ENCODE peak calls at places on chromosomes 16 and 17, in six cellular contexts. W is GM12865, O is tibial nerve, P is MM.1S, R is AG04450, A is fibroblast of mammary gland. T is an unnamed sample.

GRCh38 chr16:4090476-4090875 is 25.8 kb downstream of the ADCY9 start:
- DNase-seq in A (no peak), O (peak; percentile 30), R (no peak), P (no peak), W (no peak), T (no peak)

GRCh38 chr17:71764507-71764906 is 356.3 kb upstream of the SOX9 start:
- DNase-seq in O (no peak), P (no peak), W (peak; percentile 69), A (no peak), R (no peak), T (peak; percentile 2)

GRCh38 chr17:46995841-46996571 is 17.0 kb upstream of the RPRML start:
- DNase-seq in A (peak; percentile 58), O (no peak), R (no peak), P (no peak), W (no peak), T (no peak)

GRCh38 chr17:18235743-18236256 is 10.4 kb downstream of the LLGL1 start:
- DNase-seq in A (peak; percentile 65), W (no peak), P (no peak), R (no peak), O (no peak), T (no peak)

GRCh38 chr16:28981517-28981916 is 3.3 kb upstream of the LAT start:
- DNase-seq in O (no peak), A (peak; percentile 22), R (no peak), W (peak; percentile 55), P (peak; percentile 39), T (peak; percentile 50)

GRCh38 chr17:67376509-67376891 is 581 bp upstream of the PITPNC1 start:
- DNase-seq in W (peak; percentile 34), O (peak; percentile 26), A (peak; percentile 76), P (peak; percentile 50), R (no peak), T (peak; percentile 38)

GRCh38 chr17:31533546-31534155 is 142.2 kb downstream of the RAB11FIP4 start:
- DNase-seq in O (no peak), P (no peak), R (peak; percentile 64), W (no peak), A (peak; percentile 81), T (no peak)

GRCh38 chr17:50689956-50690886 is 17.5 kb downstream of the ANKRD40 start:
- DNase-seq in P (no peak), R (no peak), W (no peak), O (no peak), A (no peak), T (no peak)

GRCh38 chr17:31388770-31389672 is 2.5 kb upstream of the RAB11FIP4 start:
- DNase-seq in O (no peak), W (peak; percentile 33), R (no peak), P (peak; percentile 35), A (no peak), T (peak; percentile 69)

GRCh38 chr17:57861737-57862409 is 12.0 kb upstream of the MRPS23 start:
- DNase-seq in P (no peak), A (peak; percentile 51), W (no peak), R (no peak), O (peak; percentile 53), T (no peak)

GRCh38 chr16:50320310-50320709 is 48.5 kb downstream of the BRD7 start:
- DNase-seq in P (no peak), A (no peak), O (no peak), W (no peak), R (no peak), T (no peak)

GRCh38 chr17:82105882-82106696 is 8.1 kb upstream of the FASN start:
- DNase-seq in P (peak; percentile 86), A (no peak), O (no peak), R (no peak), W (peak; percentile 91), T (peak; percentile 93)

GRCh38 chr17:19307521-19307920 is 55.0 kb downstream of the B9D1 start:
- DNase-seq in P (no peak), R (no peak), O (no peak), A (no peak), W (no peak), T (no peak)
- TF ChIP-seq CTCF in P (no peak), R (no peak), O (no peak), A (no peak), W (no peak), T (no peak)

GRCh38 chr16:74725641-74726040 is 25.0 kb upstream of the MLKL start:
- DNase-seq in R (no peak), A (no peak), W (no peak), O (no peak), P (no peak), T (no peak)

GRCh38 chr16:74724820-74725549 is 24.3 kb upstream of the MLKL start:
- DNase-seq in R (peak; percentile 44), W (no peak), A (peak; percentile 29), O (no peak), P (no peak), T (no peak)

GRCh38 chr16:74726056-74726455 is 25.4 kb upstream of the MLKL start:
- DNase-seq in P (no peak), O (no peak), A (no peak), R (no peak), W (no peak), T (no peak)

GRCh38 chr16:74727903-74728302 is 27.2 kb upstream of the MLKL start:
- DNase-seq in W (no peak), R (no peak), O (no peak), P (no peak), A (no peak), T (no peak)

DNA sequence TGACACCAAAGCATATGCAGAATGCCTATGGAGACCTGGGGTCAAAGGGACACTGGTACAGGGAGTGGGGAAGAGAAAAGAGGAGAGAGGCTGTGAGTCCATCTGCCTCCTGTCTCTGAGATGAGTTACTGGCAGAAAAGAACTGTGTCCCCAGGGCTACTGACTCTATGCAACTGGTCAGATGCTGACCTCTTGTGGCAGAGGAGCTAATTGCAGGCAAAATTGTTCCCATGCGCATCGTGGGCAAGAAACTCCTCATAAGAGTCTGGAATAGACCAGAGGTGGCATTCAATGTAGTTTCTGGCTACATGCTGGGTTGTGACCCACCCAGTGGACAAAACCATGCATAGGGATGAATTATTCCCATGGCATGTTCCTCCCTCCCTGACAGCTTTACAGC is 26.1 kb upstream of the MLKL start:
- DNase-seq in R (no peak), A (peak; percentile 40), W (peak; percentile 63), O (no peak), P (peak; percentile 18), T (no peak)
- TF ChIP-seq CTCF in R (peak; percentile 55), A (peak; percentile 61), W (peak; percentile 58), O (no peak), P (peak; percentile 55), T (peak; percentile 21)

GRCh38 chr16:69481901-69482341 is 57.5 kb downstream of the CYB5B start:
- DNase-seq in R (no peak), P (no peak), O (peak; percentile 73), A (peak; percentile 82), W (no peak), T (no peak)
- TF ChIP-seq CTCF in R (no peak), P (no peak), O (no peak), A (no peak), W (no peak), T (no peak)

GRCh38 chr17:80502578-80502877 is 26.1 kb upstream of the NPTX1 start:
- DNase-seq in O (no peak), A (no peak), R (no peak), P (no peak), W (no peak), T (no peak)
- TF ChIP-seq CTCF in O (no peak), A (no peak), R (no peak), P (no peak), W (no peak), T (no peak)

GRCh38 chr17:79835470-79835899 is 3.8 kb downstream of the CBX4 start:
- DNase-seq in W (no peak), P (no peak), R (no peak), A (no peak), O (no peak), T (no peak)
- TF ChIP-seq CTCF in W (no peak), P (no peak), R (no peak), A (no peak), O (no peak), T (no peak)

GRCh38 chr16:58230259-58230658 is 32.4 kb upstream of the CSNK2A2 start:
- DNase-seq in A (no peak), R (no peak), P (no peak), W (no peak), O (no peak), T (no peak)
- TF ChIP-seq CTCF in A (no peak), R (no peak), P (no peak), W (no peak), O (no peak), T (no peak)

GRCh38 chr16:10013364-10013763 is 168.9 kb downstream of the GRIN2A start:
- DNase-seq in O (no peak), W (no peak), R (no peak), P (no peak), A (no peak), T (no peak)
- TF ChIP-seq CTCF in O (no peak), W (no peak), R (no peak), P (no peak), A (no peak), T (no peak)

GRCh38 chr16:53734908-53735307 is 31.0 kb downstream of the FTO start:
- DNase-seq in P (no peak), O (no peak), W (no peak), R (no peak), A (no peak), T (no peak)

GRCh38 chr16:53737563-53737962 is 33.6 kb downstream of the FTO start:
- DNase-seq in W (no peak), O (no peak), R (no peak), P (no peak), A (no peak), T (no peak)

GRCh38 chr16:53732296-53732929 is 28.5 kb downstream of the FTO start:
- DNase-seq in A (no peak), O (no peak), P (no peak), R (no peak), W (no peak), T (no peak)

GRCh38 chr16:53740476-53740875 is 36.5 kb downstream of the FTO start:
- DNase-seq in W (no peak), O (no peak), P (no peak), R (no peak), A (no peak), T (no peak)

GRCh38 chr16:53736297-53736696 is 32.3 kb downstream of the FTO start:
- DNase-seq in A (no peak), W (no peak), O (no peak), R (no peak), P (no peak), T (no peak)
- TF ChIP-seq CTCF in A (no peak), W (no peak), O (no peak), R (no peak), P (no peak), T (no peak)

GRCh38 chr16:30010817-30011504 is at the start of gene DOC2A:
- DNase-seq in O (no peak), A (no peak), W (no peak), P (no peak), R (no peak), T (peak; percentile 68)
- TF ChIP-seq CTCF in O (no peak), A (no peak), W (no peak), P (no peak), R (no peak), T (no peak)

GRCh38 chr17:75487351-75488070 is 27.8 kb downstream of the CASKIN2 start:
- DNase-seq in P (no peak), A (no peak), W (peak; percentile 61), O (no peak), R (no peak), T (peak; percentile 79)
- TF ChIP-seq CTCF in P (no peak), A (no peak), W (no peak), O (no peak), R (peak; percentile 8), T (no peak)

T was measured in GM20000.